ENCODE peak calls at places on chromosomes 16 and 17, in five cellular contexts. K is SK-N-SH, P is AG08396, R is HTR-8/SVneo, G is KBM-7. B is an unnamed sample.

GRCh38 chr17:68634345-68634876 is 33.2 kb upstream of the FAM20A start:
- DNase-seq in K (no peak), P (no peak), R (no peak), G (no peak), B (no peak)

GRCh38 chr17:17609121-17609520 is 17.6 kb upstream of the PEMT start:
- DNase-seq in K (no peak), P (no peak), R (no peak), G (no peak), B (no peak)

GRCh38 chr17:71922439-71922838 is 198.4 kb upstream of the SOX9 start:
- DNase-seq in K (no peak), P (peak; percentile 36), R (peak; percentile 82), G (no peak), B (peak; percentile 69)

GRCh38 chr16:82061861-82062525 is 26.9 kb downstream of the HSD17B2 start:
- DNase-seq in K (peak; percentile 13), P (peak; percentile 18), R (peak; percentile 55), G (peak; percentile 31), B (peak; percentile 38)

GRCh38 chr16:57722651-57723050 is 12.9 kb upstream of the KATNB1 start:
- DNase-seq in K (no peak), P (no peak), R (no peak), G (no peak), B (no peak)

GRCh38 chr17:50889528-50890118 is 23.5 kb upstream of the TOB1 start:
- DNase-seq in K (no peak), P (no peak), R (no peak), G (no peak), B (no peak)

GRCh38 chr16:15452456-15452855 is 18.1 kb downstream of the BMERB1 start:
- DNase-seq in K (no peak), P (no peak), R (no peak), G (no peak), B (no peak)

GRCh38 chr16:85169333-85170065 is 57.2 kb upstream of the CIBAR2 start:
- DNase-seq in K (peak; percentile 70), P (peak; percentile 66), R (no peak), G (no peak), B (peak; percentile 35)

GRCh38 chr17:6753006-6753445 is 2.8 kb upstream of the XAF1 start:
- DNase-seq in K (no peak), P (peak; percentile 62), R (peak; percentile 71), G (peak; percentile 88), B (peak; percentile 90)

GRCh38 chr16:70634861-70635260 is 11.5 kb upstream of the IL34 start:
- DNase-seq in K (no peak), P (no peak), R (no peak), G (no peak), B (no peak)

GRCh38 chr16:61681124-61681523 is 355.1 kb downstream of the CDH8 start:
- DNase-seq in K (no peak), P (no peak), R (no peak), G (no peak), B (peak; percentile 5)

GRCh38 chr16:13983625-13984024 is 63.7 kb downstream of the ERCC4 start:
- DNase-seq in K (no peak), P (no peak), R (no peak), G (no peak), B (no peak)

GRCh38 chr17:76841776-76842405 is 26.3 kb upstream of the MGAT5B start:
- DNase-seq in K (peak; percentile 93), P (no peak), R (no peak), G (no peak), B (no peak)

GRCh38 chr17:40542562-40543411 is 22.5 kb downstream of the CCR7 start:
- DNase-seq in K (peak; percentile 88), P (peak; percentile 81), R (peak; percentile 79), G (no peak), B (peak; percentile 79)

GRCh38 chr16:85652431-85653221 is 36.1 kb downstream of the GINS2 start:
- DNase-seq in K (peak; percentile 83), P (peak; percentile 85), R (no peak), G (peak; percentile 13), B (no peak)

GRCh38 chr16:630815-631405 is at the start of gene WFIKKN1:
- DNase-seq in K (peak; percentile 71), P (no peak), R (no peak), G (no peak), B (no peak)

GRCh38 chr16:74503412-74503811 is 82.1 kb upstream of the CLEC18B start:
- DNase-seq in K (no peak), P (no peak), R (no peak), G (no peak), B (no peak)

GRCh38 chr17:79852748-79853147 is 13.5 kb upstream of the CBX4 start:
- DNase-seq in K (no peak), P (peak; percentile 48), R (no peak), G (no peak), B (no peak)

GRCh38 chr16:89374393-89374948 is 115.9 kb downstream of the ANKRD11 start:
- DNase-seq in K (peak; percentile 79), P (no peak), R (no peak), G (no peak), B (peak; percentile 76)

GRCh38 chr16:72025404-72026114 is 17.0 kb downstream of the DHODH start:
- DNase-seq in K (no peak), P (no peak), R (no peak), G (no peak), B (no peak)

GRCh38 chr16:17313085-17313611 is 157.6 kb downstream of the XYLT1 start:
- DNase-seq in K (peak; percentile 76), P (no peak), R (no peak), G (peak; percentile 45), B (no peak)

GRCh38 chr17:32117399-32117798 is 24.9 kb upstream of the RHOT1 start:
- DNase-seq in K (no peak), P (no peak), R (no peak), G (no peak), B (no peak)

GRCh38 chr17:13704333-13704732 is 102.6 kb upstream of the HS3ST3A1 start:
- DNase-seq in K (no peak), P (peak; percentile 58), R (no peak), G (no peak), B (peak; percentile 38)

GRCh38 chr16:74760007-74760767 is 14.4 kb downstream of the FA2H start:
- DNase-seq in K (no peak), P (peak; percentile 43), R (peak; percentile 73), G (no peak), B (no peak)

GRCh38 chr16:19432429-19432828 is 14.7 kb downstream of the TMC5 start:
- DNase-seq in K (no peak), P (no peak), R (no peak), G (peak; percentile 42), B (no peak)

GRCh38 chr16:4263504-4264436 is 9.1 kb downstream of the TFAP4 start:
- DNase-seq in K (peak; percentile 99), P (peak; percentile 96), R (no peak), G (no peak), B (no peak)

GRCh38 chr16:21283521-21284289 is 5.6 kb upstream of the CRYM start:
- DNase-seq in K (peak; percentile 92), P (peak; percentile 64), R (no peak), G (peak; percentile 55), B (peak; percentile 34)

GRCh38 chr17:16378631-16379282 is 2.1 kb upstream of the UBB start:
- DNase-seq in K (no peak), P (no peak), R (no peak), G (no peak), B (no peak)

GRCh38 chr17:7867881-7868329 is 10.1 kb downstream of the CYB5D1 start:
- DNase-seq in K (no peak), P (no peak), R (no peak), G (peak; percentile 72), B (no peak)

GRCh38 chr17:11823862-11824261 is 173.4 kb downstream of the ZNF18 start:
- DNase-seq in K (no peak), P (no peak), R (no peak), G (no peak), B (peak; percentile 37)

GRCh38 chr16:85051710-85052082 is 24.1 kb downstream of the KIAA0513 start:
- DNase-seq in K (no peak), P (no peak), R (no peak), G (no peak), B (no peak)

GRCh38 chr17:5840811-5841446 is 229.2 kb upstream of the WSCD1 start:
- DNase-seq in K (no peak), P (no peak), R (no peak), G (no peak), B (no peak)

B was measured in myocyte.